ENCODE peak calls at places on chromosomes 4 and X, in four cellular contexts. V, U, G and Q are unnamed samples.

GRCh38 chr4:10623862-10624261 is 60.7 kb downstream of the CLNK start:
- DNase-seq in V (no peak), U (no peak), G (no peak), Q (no peak)

GRCh38 chr4:71217688-71218087 is 121.1 kb upstream of the SLC4A4 start:
- DNase-seq in G (no peak), U (no peak), V (no peak), Q (no peak)

GRCh38 chrX:110004210-110004609 is 1.3 kb downstream of the TMEM164 start:
- DNase-seq in V (peak), G (no peak), U (no peak), Q (no peak)

GRCh38 chr4:77045490-77045889 is 30.3 kb downstream of the CCNI start:
- DNase-seq in U (no peak), G (no peak), V (no peak), Q (no peak)

GRCh38 chrX:340641-341423 is 22.2 kb upstream of the GTPBP6 start:
- DNase-seq in V (no peak), G (no peak), U (no peak), Q (no peak)

GRCh38 chrX:44432641-44433040 is 89.2 kb upstream of the EFHC2 start:
- DNase-seq in U (no peak), G (no peak), V (no peak), Q (no peak)

GRCh38 chrX:103211012-103211715 is 3.7 kb upstream of the BEX4 start:
- DNase-seq in G (no peak), V (peak), U (peak), Q (no peak)

GRCh38 chrX:46184749-46185148 is 360.5 kb downstream of the ZNF674 start:
- DNase-seq in V (no peak), U (no peak), G (no peak), Q (no peak)

GRCh38 chr4:8177544-8177943 is 18.9 kb upstream of the ABLIM2 start:
- DNase-seq in U (peak), V (no peak), G (no peak), Q (no peak)

GRCh38 chrX:64394874-64395567 is at the start of gene MTMR8:
- DNase-seq in G (peak), V (peak), U (peak), Q (peak)

GRCh38 chr4:69467797-69468196 is 27.9 kb downstream of the UGT2B4 start:
- DNase-seq in V (peak), U (no peak), G (no peak), Q (no peak)

GRCh38 chr4:48653217-48654014 is 126.7 kb downstream of the FRYL start:
- DNase-seq in V (no peak), U (peak), G (no peak), Q (no peak)

GRCh38 chrX:118519411-118520205 is 24.0 kb downstream of the DOCK11 start:
- DNase-seq in U (no peak), G (no peak), V (no peak), Q (no peak)

GRCh38 chr4:7414736-7415510 is 19.8 kb downstream of the PSAPL1 start:
- DNase-seq in G (no peak), V (peak), U (no peak), Q (no peak)

GRCh38 chrX:115233497-115234219 is at the start of gene LRCH2:
- DNase-seq in U (peak), G (no peak), V (peak), Q (no peak)

GRCh38 chr4:112060212-112060611 is 85.0 kb upstream of the FAM241A start:
- DNase-seq in U (peak), V (no peak), G (no peak), Q (no peak)

GRCh38 chr4:76546282-76547166 is 111.5 kb downstream of the SHROOM3 start:
- DNase-seq in V (no peak), U (no peak), G (no peak), Q (no peak)

GRCh38 chrX:72052415-72053090 is 79.2 kb downstream of the RTL5 start:
- DNase-seq in V (no peak), G (no peak), U (no peak), Q (no peak)

GRCh38 chrX:123013141-123013540 is 170.9 kb upstream of the GRIA3 start:
- DNase-seq in U (no peak), V (no peak), G (no peak), Q (no peak)

GRCh38 chr4:73922766-73923630 is 53.8 kb downstream of the CXCL1 start:
- DNase-seq in U (no peak), G (no peak), V (no peak), Q (no peak)

GRCh38 chr4:85741921-85742591 is 267.1 kb downstream of the ARHGAP24 start:
- DNase-seq in G (no peak), V (no peak), U (peak), Q (no peak)

GRCh38 chr4:132266374-132266773 is 882.7 kb upstream of the PCDH10 start:
- DNase-seq in V (no peak), U (no peak), G (no peak), Q (no peak)

GRCh38 chr4:105186701-105187158 is 40.1 kb downstream of the TET2 start:
- DNase-seq in V (no peak), U (no peak), G (no peak), Q (no peak)

GRCh38 chr4:57084360-57084759 is 25.8 kb downstream of the IGFBP7 start:
- DNase-seq in G (no peak), U (no peak), V (no peak), Q (no peak)

GRCh38 chrX:63810746-63811145 is 25.7 kb upstream of the ARHGEF9 start:
- DNase-seq in U (no peak), V (no peak), G (no peak), Q (no peak)

GRCh38 chr4:83075696-83076095 is 38.8 kb downstream of the PLAC8 start:
- DNase-seq in G (no peak), V (no peak), U (no peak), Q (no peak)

GRCh38 chrX:108036298-108036973 is 8.4 kb upstream of the VSIG1 start:
- DNase-seq in U (no peak), V (no peak), G (peak), Q (no peak)

GRCh38 chr4:48079972-48080391 is 54.1 kb downstream of the TXK start:
- DNase-seq in U (no peak), V (no peak), G (no peak), Q (no peak)

GRCh38 chr4:1788254-1788973 is 4.7 kb upstream of the FGFR3 start:
- DNase-seq in U (no peak), V (no peak), G (peak), Q (no peak)

GRCh38 chr4:8114456-8115202 is 44.0 kb downstream of the ABLIM2 start:
- DNase-seq in G (no peak), V (no peak), U (no peak), Q (no peak)

GRCh38 chr4:14025891-14026290 is 398.4 kb upstream of the BOD1L1 start:
- DNase-seq in V (no peak), G (no peak), U (no peak), Q (no peak)

GRCh38 chrX:119168104-119168503 is 40.5 kb upstream of the KIAA1210 start:
- DNase-seq in G (no peak), V (no peak), U (no peak), Q (no peak)

GRCh38 chrX:135185795-135186443 is 14.7 kb upstream of the CT55 start:
- DNase-seq in V (peak), U (peak), G (peak), Q (peak)

GRCh38 chrX:115297189-115297588 is 7.7 kb downstream of the LUZP4 start:
- DNase-seq in G (no peak), V (no peak), U (no peak), Q (no peak)

DNA sequence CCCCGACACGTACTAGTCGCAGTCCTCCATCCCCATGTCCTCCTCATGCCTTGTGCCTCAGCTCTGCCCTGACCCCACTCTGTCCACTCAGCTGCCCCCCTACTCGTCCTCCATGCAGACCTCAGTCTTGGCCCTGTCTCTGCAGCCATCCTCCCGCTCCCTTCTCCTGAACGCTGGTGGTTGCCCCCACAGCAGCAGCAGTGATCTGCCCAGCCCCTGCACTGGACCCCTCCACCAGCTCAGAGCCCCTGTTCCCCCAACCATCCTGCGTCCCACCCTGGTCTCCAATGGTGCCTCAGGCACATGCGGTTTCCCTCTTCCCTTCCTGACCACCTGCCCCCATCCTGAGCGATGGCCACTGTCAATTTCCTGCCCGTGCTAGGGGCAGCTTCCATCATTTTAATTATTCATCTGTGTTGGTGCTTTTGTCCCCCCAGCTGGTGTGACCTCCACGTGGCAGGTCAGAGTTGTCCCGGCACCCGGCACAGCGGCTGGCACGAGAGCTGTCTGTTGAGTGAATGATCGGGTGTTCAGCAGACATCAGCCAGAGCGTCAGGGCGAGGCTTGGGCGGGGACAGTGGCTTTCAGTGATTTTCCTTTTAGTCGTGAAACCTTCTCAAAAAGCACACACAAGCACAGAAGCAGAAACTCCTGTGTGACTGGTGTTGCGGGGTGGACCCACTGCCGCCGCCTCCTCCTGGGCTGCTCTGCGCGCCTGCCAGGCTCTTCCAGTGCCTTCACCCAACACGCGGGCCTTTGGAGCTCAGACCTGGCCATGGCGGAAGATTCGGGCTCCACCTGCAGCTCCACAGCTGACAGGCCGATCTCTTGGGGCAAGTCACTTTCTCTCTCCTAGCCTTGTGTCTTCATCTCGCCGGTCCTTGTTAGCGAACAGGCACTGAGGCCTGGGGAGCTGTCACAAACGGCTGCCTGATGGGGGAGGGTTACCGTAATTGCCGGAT is 51.6 kb upstream of the HGFAC start:
- DNase-seq in V (no peak), U (no peak), G (no peak), Q (no peak)
- TF ChIP-seq USF1 in V (no peak), U (no peak), G (no peak), Q (no peak)

DNA sequence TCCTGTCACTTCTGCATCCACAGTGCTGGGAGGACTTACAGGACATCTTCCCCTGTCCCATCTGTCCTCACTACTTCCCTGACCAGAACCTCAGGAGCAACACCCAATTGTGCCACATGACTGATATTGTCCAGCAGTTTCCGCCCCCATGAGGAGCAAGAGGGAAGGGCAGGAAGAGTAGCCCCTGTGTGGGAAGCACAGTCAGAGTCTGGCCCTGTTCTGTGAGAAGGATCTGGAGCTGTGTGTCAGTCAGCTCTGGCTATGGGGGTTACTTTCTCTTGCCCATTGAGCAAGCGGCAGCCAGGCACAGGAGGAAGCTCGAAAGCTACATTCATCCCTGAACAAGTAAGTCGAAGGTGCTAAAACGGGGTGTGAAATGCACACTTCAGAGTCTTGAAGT is 14.8 kb upstream of the TRIM60 start:
- DNase-seq in U (peak), V (peak), G (peak), Q (no peak)
- TF ChIP-seq USF1 in U (no peak), V (peak), G (peak), Q (no peak)

GRCh38 chr4:5800496-5800895 is 89.5 kb downstream of the EVC start:
- DNase-seq in V (no peak), G (no peak), U (no peak), Q (no peak)
- TF ChIP-seq USF1 in V (no peak), G (no peak), U (no peak), Q (no peak)

DNA sequence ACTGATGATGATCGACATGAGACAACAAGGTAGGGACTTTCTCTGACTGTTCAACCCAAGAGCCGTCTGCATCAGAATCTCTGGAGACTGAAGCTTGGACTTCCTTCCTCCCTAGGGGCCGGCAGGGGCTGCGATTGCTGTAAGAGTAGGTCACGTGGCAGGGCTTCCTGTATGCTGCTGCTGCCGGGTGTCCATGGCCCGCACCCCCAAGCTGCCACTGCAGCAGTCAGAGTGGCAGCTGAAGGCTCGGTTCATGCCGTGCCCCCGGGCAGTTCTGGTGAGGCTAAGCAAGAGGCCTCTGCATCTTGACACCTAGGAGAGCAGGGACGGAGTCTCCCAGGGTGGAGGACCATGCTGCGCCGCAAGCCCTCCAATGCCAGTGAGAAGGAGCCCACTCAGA is at the start of gene SASH3:
- DNase-seq in G (no peak), U (no peak), V (no peak), Q (no peak)
- TF ChIP-seq USF1 in G (peak), U (no peak), V (no peak), Q (peak)

GRCh38 chr4:51963871-51964513 is 56.2 kb downstream of the LRRC66 start:
- DNase-seq in U (no peak), G (no peak), V (no peak), Q (no peak)
- TF ChIP-seq USF1 in U (no peak), G (no peak), V (no peak), Q (no peak)

GRCh38 chrX:17692709-17693346 is 44.5 kb upstream of the SCML1 start:
- DNase-seq in G (no peak), V (peak), U (no peak), Q (no peak)
- TF ChIP-seq USF1 in G (no peak), V (no peak), U (no peak), Q (no peak)